ENCODE peak calls at places on chromosomes 11 and 22, in four cellular contexts. N, I, K and Z are unnamed samples.

GRCh38 chr22:44850946-44851345 is 98.6 kb downstream of the ARHGAP8 start:
- DNase-seq in N (no peak), I (no peak), K (no peak), Z (no peak)

GRCh38 chr22:37033605-37034430 is 14.3 kb downstream of the MPST start:
- DNase-seq in N (no peak), I (no peak), K (peak; percentile 31), Z (no peak)

GRCh38 chr22:43449205-43449830 is 37.5 kb downstream of the MPPED1 start:
- DNase-seq in N (no peak), I (no peak), K (no peak), Z (no peak)

GRCh38 chr22:50531546-50532352 is 1.9 kb upstream of the TYMP start:
- DNase-seq in N (peak; percentile 74), I (peak; percentile 81), K (peak; percentile 84), Z (no peak)

GRCh38 chr11:61927501-61927900 is 10.1 kb upstream of the RAB3IL1 start:
- DNase-seq in N (no peak), I (no peak), K (no peak), Z (no peak)

GRCh38 chr11:80379620-80380278 is 938.9 kb upstream of the TENM4 start:
- DNase-seq in N (no peak), I (no peak), K (no peak), Z (no peak)

GRCh38 chr11:111807098-111807497 is 40.9 kb upstream of the PPP2R1B start:
- DNase-seq in N (no peak), I (no peak), K (no peak), Z (no peak)

GRCh38 chr22:26435327-26436093 is 6.5 kb downstream of the ASPHD2 start:
- DNase-seq in N (no peak), I (no peak), K (no peak), Z (no peak)

GRCh38 chr22:17820879-17821439 is 46.7 kb upstream of the BID start:
- DNase-seq in N (no peak), I (no peak), K (no peak), Z (no peak)

GRCh38 chr11:116791813-116792143 is at the start of gene APOA5:
- DNase-seq in N (no peak), I (no peak), K (no peak), Z (no peak)

GRCh38 chr22:36467946-36468345 is 13.5 kb downstream of the TXN2 start:
- DNase-seq in N (no peak), I (peak; percentile 20), K (no peak), Z (no peak)

GRCh38 chr11:78213526-78214330 is 25.0 kb downstream of the USP35 start:
- DNase-seq in N (no peak), I (no peak), K (no peak), Z (no peak)

GRCh38 chr11:69801513-69802335 is 17.5 kb downstream of the FGF3 start:
- DNase-seq in N (no peak), I (peak; percentile 47), K (no peak), Z (no peak)

GRCh38 chr22:36331306-36331911 is 56.4 kb downstream of the MYH9 start:
- DNase-seq in N (peak; percentile 80), I (peak; percentile 70), K (peak; percentile 84), Z (peak; percentile 61)

GRCh38 chr22:37643225-37643847 is 3.9 kb downstream of the SH3BP1 start:
- DNase-seq in N (peak; percentile 74), I (peak; percentile 91), K (peak; percentile 93), Z (no peak)

GRCh38 chr11:126105022-126105747 is 42.5 kb upstream of the CDON start:
- DNase-seq in N (no peak), I (no peak), K (no peak), Z (no peak)

GRCh38 chr11:32290783-32291182 is 144.6 kb downstream of the WT1 start:
- DNase-seq in N (no peak), I (no peak), K (no peak), Z (no peak)

GRCh38 chr22:40289991-40290459 is 56.3 kb upstream of the ADSL start:
- DNase-seq in N (no peak), I (no peak), K (peak; percentile 27), Z (peak; percentile 8)
- H3K36me3 ChIP-seq in N (no peaks in the 10 kb centered on the region), I (peaks cover 12% of the 10 kb centered on the region), K (peaks cover 56% of the 10 kb centered on the region), Z (peaks cover 14% of the 10 kb centered on the region)

GRCh38 chr11:1119282-1120146 is 38.2 kb upstream of the MUC5AC start:
- DNase-seq in N (no peak), I (no peak), K (peak; percentile 3), Z (no peak)

GRCh38 chr11:1116666-1117390 is 40.9 kb upstream of the MUC5AC start:
- DNase-seq in N (no peak), I (no peak), K (peak; percentile 4), Z (no peak)

GRCh38 chr11:1117970-1118369 is 39.8 kb upstream of the MUC5AC start:
- DNase-seq in N (no peak), I (no peak), K (no peak), Z (no peak)

GRCh38 chr11:1120532-1121342 is 37.0 kb upstream of the MUC5AC start:
- DNase-seq in N (no peak), I (no peak), K (peak; percentile 4), Z (no peak)

DNA sequence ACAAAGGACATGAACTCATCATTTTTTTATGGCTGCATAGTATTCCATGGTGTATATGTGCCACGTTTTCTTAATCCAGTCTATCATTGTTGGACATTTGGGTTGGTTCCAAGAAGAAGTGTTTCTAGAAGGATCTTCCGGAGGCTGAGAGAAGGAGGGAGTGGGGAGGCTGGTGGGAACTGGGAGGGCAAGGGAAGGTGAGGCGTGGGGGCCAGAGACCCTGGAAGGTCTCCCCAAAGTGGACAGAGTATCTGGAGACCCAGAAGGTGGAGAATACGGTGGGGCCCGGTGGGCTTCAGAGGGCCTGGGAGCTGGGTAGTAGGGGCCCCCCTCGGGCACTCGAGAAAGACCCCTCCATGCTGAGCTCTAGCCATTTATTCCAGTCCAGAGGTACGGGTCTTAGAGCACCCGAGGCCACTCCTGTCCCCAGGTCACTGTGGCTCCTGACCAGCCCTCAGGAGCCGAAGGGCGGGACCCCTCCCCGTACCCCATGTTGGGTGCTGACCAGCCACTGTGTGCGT is 38.9 kb upstream of the MUC5AC start:
- DNase-seq in N (no peak), I (no peak), K (no peak), Z (no peak)
- TF ChIP-seq POLR2A in N (no peak), I (no peak), K (no peak), Z (no peak)

GRCh38 chr11:725624-726202 is 19.7 kb downstream of the EPS8L2 start:
- DNase-seq in N (no peak), I (peak; percentile 30), K (no peak), Z (no peak)
- H3K4me3 ChIP-seq in N (peak overlapping the region; percentile 23), I (no peak overlapping the region), K (peak overlapping the region; percentile 22), Z (peak overlapping the region; percentile 54)

GRCh38 chr22:29536411-29536810 is 17.1 kb downstream of the THOC5 start:
- DNase-seq in N (no peak), I (no peak), K (no peak), Z (no peak)

GRCh38 chr22:29528144-29528543 is 25.4 kb downstream of the THOC5 start:
- DNase-seq in N (no peak), I (no peak), K (no peak), Z (no peak)

DNA sequence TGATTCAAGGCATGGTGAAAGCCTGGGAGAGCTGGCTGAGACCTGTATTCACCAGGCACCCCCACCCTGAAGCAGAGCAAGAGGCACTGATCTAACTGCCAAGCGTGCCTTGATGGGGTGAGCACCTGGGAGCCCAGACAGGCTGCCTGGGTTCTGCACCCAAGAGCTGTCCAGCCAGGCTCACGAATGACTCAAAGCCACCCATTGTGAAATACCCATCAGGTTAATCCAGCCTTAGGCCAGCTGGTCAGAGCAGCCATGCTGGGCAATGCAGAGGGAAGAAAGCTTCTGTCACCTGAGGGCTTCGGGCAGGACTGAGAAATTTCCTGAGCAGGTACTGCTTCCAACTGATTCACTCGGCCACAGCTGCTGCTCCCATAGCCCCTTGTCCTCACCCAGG is 22.1 kb downstream of the THOC5 start:
- DNase-seq in N (no peak), I (no peak), K (no peak), Z (no peak)
- H3K36me3 ChIP-seq in N (peaks cover 7% of the 10 kb centered on the region), I (peaks cover 30% of the 10 kb centered on the region), K (peaks cover 91% of the 10 kb centered on the region), Z (peaks cover 11% of the 10 kb centered on the region)